ENCODE peak calls at places on chromosomes 4 and X, in seven cellular contexts. One of them, this sample, is unnamed.

GRCh38 chr4:7419961-7420660 is 14.6 kb downstream of the PSAPL1 start:
- DNase-seq in neural crest cell: no peak
- DNase-seq in adrenal gland: no peak
- DNase-seq in sigmoid colon: peak
- DNase-seq in CD8-positive, alpha-beta T cell: no peak
- DNase-seq in tibial artery: peak
- DNase-seq in astrocyte: no peak
- DNase-seq in this sample: no peak

GRCh38 chrX:37745354-37745753 is 34.5 kb upstream of the CYBB start:
- DNase-seq in neural crest cell: peak
- DNase-seq in adrenal gland: peak
- DNase-seq in sigmoid colon: peak
- DNase-seq in CD8-positive, alpha-beta T cell: peak
- DNase-seq in tibial artery: peak
- DNase-seq in astrocyte: peak
- DNase-seq in this sample: peak

GRCh38 chr4:73869130-73870055 is at the start of gene CXCL1:
- DNase-seq in neural crest cell: peak
- DNase-seq in adrenal gland: peak
- DNase-seq in sigmoid colon: peak
- DNase-seq in CD8-positive, alpha-beta T cell: no peak
- DNase-seq in tibial artery: peak
- DNase-seq in astrocyte: peak
- DNase-seq in this sample: no peak

GRCh38 chr4:16150716-16151115 is 66.9 kb upstream of the PROM1 start:
- DNase-seq in neural crest cell: no peak
- DNase-seq in adrenal gland: no peak
- DNase-seq in sigmoid colon: no peak
- DNase-seq in CD8-positive, alpha-beta T cell: no peak
- DNase-seq in tibial artery: no peak
- DNase-seq in astrocyte: no peak
- DNase-seq in this sample: no peak

GRCh38 chr4:95548738-95549245 is at the start of gene UNC5C:
- DNase-seq in neural crest cell: peak
- DNase-seq in adrenal gland: peak
- DNase-seq in sigmoid colon: peak
- DNase-seq in CD8-positive, alpha-beta T cell: no peak
- DNase-seq in tibial artery: peak
- DNase-seq in astrocyte: peak
- DNase-seq in this sample: no peak

GRCh38 chr4:156800463-156800862 is 171.1 kb downstream of the PDGFC start:
- DNase-seq in neural crest cell: no peak
- DNase-seq in adrenal gland: no peak
- DNase-seq in sigmoid colon: no peak
- DNase-seq in CD8-positive, alpha-beta T cell: no peak
- DNase-seq in tibial artery: no peak
- DNase-seq in astrocyte: no peak
- DNase-seq in this sample: no peak

GRCh38 chr4:84151574-84151973 is 347.5 kb downstream of the NKX6-1 start:
- DNase-seq in neural crest cell: no peak
- DNase-seq in adrenal gland: no peak
- DNase-seq in sigmoid colon: no peak
- DNase-seq in CD8-positive, alpha-beta T cell: no peak
- DNase-seq in tibial artery: no peak
- DNase-seq in astrocyte: no peak
- DNase-seq in this sample: no peak

GRCh38 chr4:23909671-23910070 is 19.8 kb upstream of the PPARGC1A start:
- DNase-seq in neural crest cell: no peak
- DNase-seq in adrenal gland: no peak
- DNase-seq in sigmoid colon: no peak
- DNase-seq in CD8-positive, alpha-beta T cell: no peak
- DNase-seq in tibial artery: no peak
- DNase-seq in astrocyte: no peak
- DNase-seq in this sample: no peak

GRCh38 chrX:103630171-103630511 is 1.4 kb downstream of the TCEAL1 start:
- DNase-seq in neural crest cell: no peak
- DNase-seq in adrenal gland: no peak
- DNase-seq in sigmoid colon: no peak
- DNase-seq in CD8-positive, alpha-beta T cell: no peak
- DNase-seq in tibial artery: no peak
- DNase-seq in astrocyte: no peak
- DNase-seq in this sample: no peak
- TF ChIP-seq CTCF in neural crest cell: no peak
- TF ChIP-seq CTCF in adrenal gland: peak
- TF ChIP-seq CTCF in sigmoid colon: peak
- TF ChIP-seq CTCF in CD8-positive, alpha-beta T cell: no peak
- TF ChIP-seq CTCF in tibial artery: no peak
- TF ChIP-seq CTCF in astrocyte: no peak
- TF ChIP-seq CTCF in this sample: peak

GRCh38 chr4:40056722-40057539 is at the start of gene N4BP2:
- DNase-seq in neural crest cell: peak
- DNase-seq in adrenal gland: peak
- DNase-seq in sigmoid colon: peak
- DNase-seq in CD8-positive, alpha-beta T cell: peak
- DNase-seq in tibial artery: peak
- DNase-seq in astrocyte: peak
- DNase-seq in this sample: peak
- TF ChIP-seq CTCF in neural crest cell: peak
- TF ChIP-seq CTCF in adrenal gland: peak
- TF ChIP-seq CTCF in sigmoid colon: peak
- TF ChIP-seq CTCF in CD8-positive, alpha-beta T cell: peak
- TF ChIP-seq CTCF in tibial artery: peak
- TF ChIP-seq CTCF in astrocyte: no peak
- TF ChIP-seq CTCF in this sample: peak

GRCh38 chr4:122758033-122758432 is 25.5 kb downstream of the BBS12 start:
- DNase-seq in neural crest cell: no peak
- DNase-seq in adrenal gland: no peak
- DNase-seq in sigmoid colon: no peak
- DNase-seq in CD8-positive, alpha-beta T cell: no peak
- DNase-seq in tibial artery: no peak
- DNase-seq in astrocyte: no peak
- DNase-seq in this sample: peak

GRCh38 chr4:122762966-122763716 is 30.6 kb downstream of the BBS12 start:
- DNase-seq in neural crest cell: no peak
- DNase-seq in adrenal gland: no peak
- DNase-seq in sigmoid colon: no peak
- DNase-seq in CD8-positive, alpha-beta T cell: no peak
- DNase-seq in tibial artery: no peak
- DNase-seq in astrocyte: no peak
- DNase-seq in this sample: no peak

GRCh38 chr4:122762520-122762919 is 30.0 kb downstream of the BBS12 start:
- DNase-seq in neural crest cell: no peak
- DNase-seq in adrenal gland: no peak
- DNase-seq in sigmoid colon: no peak
- DNase-seq in CD8-positive, alpha-beta T cell: peak
- DNase-seq in tibial artery: no peak
- DNase-seq in astrocyte: no peak
- DNase-seq in this sample: no peak

GRCh38 chr4:122755675-122756074 is 23.2 kb downstream of the BBS12 start:
- DNase-seq in neural crest cell: no peak
- DNase-seq in adrenal gland: no peak
- DNase-seq in sigmoid colon: no peak
- DNase-seq in CD8-positive, alpha-beta T cell: no peak
- DNase-seq in tibial artery: no peak
- DNase-seq in astrocyte: no peak
- DNase-seq in this sample: no peak

GRCh38 chr4:122759639-122760310 is 27.3 kb downstream of the BBS12 start:
- DNase-seq in neural crest cell: no peak
- DNase-seq in adrenal gland: no peak
- DNase-seq in sigmoid colon: no peak
- DNase-seq in CD8-positive, alpha-beta T cell: no peak
- DNase-seq in tibial artery: no peak
- DNase-seq in astrocyte: no peak
- DNase-seq in this sample: peak
- TF ChIP-seq CTCF in neural crest cell: peak
- TF ChIP-seq CTCF in adrenal gland: no peak
- TF ChIP-seq CTCF in sigmoid colon: no peak
- TF ChIP-seq CTCF in CD8-positive, alpha-beta T cell: no peak
- TF ChIP-seq CTCF in tibial artery: no peak
- TF ChIP-seq CTCF in astrocyte: peak
- TF ChIP-seq CTCF in this sample: peak

GRCh38 chr4:151049430-151049884 is 34.4 kb upstream of the LRBA start:
- DNase-seq in neural crest cell: no peak
- DNase-seq in adrenal gland: no peak
- DNase-seq in sigmoid colon: no peak
- DNase-seq in CD8-positive, alpha-beta T cell: no peak
- DNase-seq in tibial artery: no peak
- DNase-seq in astrocyte: no peak
- DNase-seq in this sample: no peak
- TF ChIP-seq CTCF in neural crest cell: no peak
- TF ChIP-seq CTCF in adrenal gland: no peak
- TF ChIP-seq CTCF in sigmoid colon: no peak
- TF ChIP-seq CTCF in CD8-positive, alpha-beta T cell: no peak
- TF ChIP-seq CTCF in tibial artery: no peak
- TF ChIP-seq CTCF in astrocyte: no peak
- TF ChIP-seq CTCF in this sample: no peak

GRCh38 chr4:113292371-113293042 is 243.1 kb downstream of the ANK2 start:
- DNase-seq in neural crest cell: peak
- DNase-seq in adrenal gland: no peak
- DNase-seq in sigmoid colon: peak
- DNase-seq in CD8-positive, alpha-beta T cell: no peak
- DNase-seq in tibial artery: peak
- DNase-seq in astrocyte: peak
- DNase-seq in this sample: no peak

GRCh38 chr4:113293043-113293560 is 243.6 kb downstream of the ANK2 start:
- DNase-seq in neural crest cell: no peak
- DNase-seq in adrenal gland: no peak
- DNase-seq in sigmoid colon: peak
- DNase-seq in CD8-positive, alpha-beta T cell: no peak
- DNase-seq in tibial artery: no peak
- DNase-seq in astrocyte: peak
- DNase-seq in this sample: peak

GRCh38 chr4:113294910-113295309 is 245.5 kb downstream of the ANK2 start:
- DNase-seq in neural crest cell: no peak
- DNase-seq in adrenal gland: no peak
- DNase-seq in sigmoid colon: no peak
- DNase-seq in CD8-positive, alpha-beta T cell: no peak
- DNase-seq in tibial artery: no peak
- DNase-seq in astrocyte: no peak
- DNase-seq in this sample: no peak

GRCh38 chr4:113290666-113291065 is 241.2 kb downstream of the ANK2 start:
- DNase-seq in neural crest cell: no peak
- DNase-seq in adrenal gland: no peak
- DNase-seq in sigmoid colon: no peak
- DNase-seq in CD8-positive, alpha-beta T cell: no peak
- DNase-seq in tibial artery: no peak
- DNase-seq in astrocyte: no peak
- DNase-seq in this sample: no peak

DNA sequence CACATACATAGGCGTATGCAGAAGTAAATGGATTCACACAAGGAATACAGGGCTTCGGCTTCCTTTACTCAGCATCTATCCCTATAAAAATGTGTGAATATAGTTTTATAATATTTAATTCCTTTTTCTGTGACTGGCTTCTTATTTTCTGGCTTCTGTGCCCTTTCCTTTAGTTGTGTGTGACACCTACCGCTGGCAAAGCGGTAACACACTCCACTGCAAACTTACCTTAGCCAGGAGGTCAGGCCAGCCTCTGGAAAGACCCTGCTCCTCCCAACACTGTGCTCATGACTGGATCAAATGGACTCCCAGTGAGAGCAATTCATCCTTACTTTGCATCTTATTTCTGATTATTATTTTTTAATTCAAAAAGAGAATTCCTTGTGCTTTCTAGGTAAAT is 244.2 kb downstream of the ANK2 start:
- DNase-seq in neural crest cell: no peak
- DNase-seq in adrenal gland: no peak
- DNase-seq in sigmoid colon: no peak
- DNase-seq in CD8-positive, alpha-beta T cell: no peak
- DNase-seq in tibial artery: no peak
- DNase-seq in astrocyte: no peak
- DNase-seq in this sample: peak
- TF ChIP-seq CTCF in neural crest cell: no peak
- TF ChIP-seq CTCF in adrenal gland: no peak
- TF ChIP-seq CTCF in sigmoid colon: no peak
- TF ChIP-seq CTCF in CD8-positive, alpha-beta T cell: no peak
- TF ChIP-seq CTCF in tibial artery: peak
- TF ChIP-seq CTCF in astrocyte: peak
- TF ChIP-seq CTCF in this sample: peak

GRCh38 chrX:105191878-105192277 is 28.6 kb downstream of the TEX13A start:
- DNase-seq in neural crest cell: no peak
- DNase-seq in adrenal gland: peak
- DNase-seq in sigmoid colon: no peak
- DNase-seq in CD8-positive, alpha-beta T cell: no peak
- DNase-seq in tibial artery: no peak
- DNase-seq in astrocyte: no peak
- DNase-seq in this sample: no peak
- TF ChIP-seq CTCF in neural crest cell: peak
- TF ChIP-seq CTCF in adrenal gland: peak
- TF ChIP-seq CTCF in sigmoid colon: no peak
- TF ChIP-seq CTCF in CD8-positive, alpha-beta T cell: no peak
- TF ChIP-seq CTCF in tibial artery: no peak
- TF ChIP-seq CTCF in astrocyte: peak
- TF ChIP-seq CTCF in this sample: peak

GRCh38 chrX:18733273-18733672 is 25.8 kb downstream of the PPEF1 start:
- DNase-seq in neural crest cell: no peak
- DNase-seq in adrenal gland: no peak
- DNase-seq in sigmoid colon: no peak
- DNase-seq in CD8-positive, alpha-beta T cell: no peak
- DNase-seq in tibial artery: no peak
- DNase-seq in astrocyte: no peak
- DNase-seq in this sample: no peak
- TF ChIP-seq CTCF in neural crest cell: no peak
- TF ChIP-seq CTCF in adrenal gland: no peak
- TF ChIP-seq CTCF in sigmoid colon: no peak
- TF ChIP-seq CTCF in CD8-positive, alpha-beta T cell: no peak
- TF ChIP-seq CTCF in tibial artery: no peak
- TF ChIP-seq CTCF in astrocyte: no peak
- TF ChIP-seq CTCF in this sample: no peak